ENCODE peak calls at places on chromosomes 16 and 17, in eight cellular contexts. J, T, H, Q, V, R, E and K are unnamed samples.
A peak's percentile ranks its signal among the peaks of the same experiment; 100 is the strongest.

GRCh38 chr17:64147110-64148016 is 17.4 kb upstream of the ERN1 start:
- DNase-seq in J (no peak), T (peak; percentile 38), H (no peak), Q (no peak), V (peak; percentile 44), R (no peak), E (no peak), K (no peak)

GRCh38 chr16:732936-733335 is 6.0 kb downstream of the HAGHL start:
- DNase-seq in J (no peak), T (no peak), H (no peak), Q (no peak), V (no peak), R (no peak), E (no peak), K (no peak)

GRCh38 chr17:7587420-7587786 is 2.5 kb downstream of the SOX15 start:
- DNase-seq in J (no peak), T (no peak), H (no peak), Q (peak; percentile 90), V (peak; percentile 82), R (no peak), E (peak; percentile 85), K (no peak)

GRCh38 chr17:79810138-79811027 is 13.5 kb upstream of the CBX8 start:
- DNase-seq in J (peak; percentile 82), T (peak; percentile 94), H (peak; percentile 60), Q (no peak), V (peak; percentile 79), R (peak; percentile 46), E (peak; percentile 91), K (peak; percentile 84)

GRCh38 chr17:9291912-9292562 is 270.7 kb downstream of the NTN1 start:
- DNase-seq in J (peak; percentile 50), T (peak; percentile 52), H (no peak), Q (no peak), V (peak; percentile 13), R (peak; percentile 43), E (peak; percentile 40), K (peak; percentile 58)

GRCh38 chr16:84547539-84548058 is 43.1 kb upstream of the MEAK7 start:
- DNase-seq in J (peak; percentile 29), T (no peak), H (no peak), Q (no peak), V (no peak), R (no peak), E (no peak), K (no peak)

GRCh38 chr17:45143767-45144198 is 4.5 kb upstream of the HEXIM1 start:
- DNase-seq in J (no peak), T (no peak), H (no peak), Q (no peak), V (peak; percentile 89), R (peak; percentile 69), E (peak; percentile 77), K (peak; percentile 94)

GRCh38 chr17:81429813-81430510 is 34.7 kb downstream of the BAHCC1 start:
- DNase-seq in J (no peak), T (peak; percentile 31), H (no peak), Q (no peak), V (peak; percentile 17), R (no peak), E (peak; percentile 24), K (peak; percentile 65)